ENCODE peak calls at places on chromosomes 6 and 20, in four cellular contexts. V is HL-60, Z is K562, F is GM12878. G is an unnamed sample.

GRCh38 chr6:16511723-16512584 is 249.3 kb downstream of the ATXN1 start:
- DNase-seq in V (no peak), Z (no peak), F (peak; percentile 72), G (no peak)

GRCh38 chr6:27553123-27553904 is 80.4 kb upstream of the ZNF184 start:
- DNase-seq in V (no peak), Z (peak; percentile 94), F (peak; percentile 82), G (peak; percentile 30)

GRCh38 chr6:51542466-51542865 is 544.9 kb downstream of the PKHD1 start:
- DNase-seq in V (no peak), Z (no peak), F (no peak), G (no peak)

GRCh38 chr6:36676142-36677058 is 2.1 kb upstream of the CDKN1A start:
- DNase-seq in V (no peak), Z (no peak), F (no peak), G (no peak)

GRCh38 chr20:50450961-50451752 is 59.0 kb upstream of the PTPN1 start:
- DNase-seq in V (peak; percentile 66), Z (peak; percentile 45), F (peak; percentile 68), G (peak; percentile 41)

GRCh38 chr20:48052492-48052870 is 267.2 kb upstream of the SULF2 start:
- DNase-seq in V (no peak), Z (no peak), F (no peak), G (no peak)

GRCh38 chr6:6859722-6860121 is 248.0 kb upstream of the RREB1 start:
- DNase-seq in V (no peak), Z (no peak), F (no peak), G (no peak)

GRCh38 chr20:37823276-37823980 is 79.5 kb upstream of the VSTM2L start:
- DNase-seq in V (no peak), Z (no peak), F (no peak), G (no peak)

GRCh38 chr20:63166423-63167020 is 49.4 kb downstream of the YTHDF1 start:
- DNase-seq in V (no peak), Z (no peak), F (no peak), G (no peak)

DNA sequence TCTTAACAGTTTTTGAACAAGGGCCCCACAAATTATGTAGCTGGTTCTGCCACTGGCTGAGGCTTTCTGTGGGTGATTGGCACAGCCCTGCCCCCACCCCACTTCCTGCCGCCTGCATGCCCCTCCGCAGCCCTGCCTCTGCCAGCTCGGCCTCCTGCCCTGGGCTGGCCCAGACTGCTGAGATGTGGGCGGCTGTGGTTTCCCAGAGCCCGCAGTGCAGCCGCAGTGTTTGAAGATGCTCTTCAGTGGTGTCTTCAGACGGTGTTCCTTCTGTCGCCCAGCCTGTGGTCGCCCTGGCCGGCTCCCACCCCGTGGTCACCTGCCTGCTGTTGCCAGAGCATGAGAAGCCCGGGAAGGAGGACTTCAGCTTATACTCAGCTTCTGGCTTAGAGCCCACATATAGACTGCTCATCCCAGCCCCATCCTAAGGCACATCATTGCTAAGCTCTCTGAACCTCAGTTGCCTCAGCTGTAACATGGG is 154.3 kb downstream of the VEGFA start:
- DNase-seq in V (peak; percentile 64), Z (no peak), F (peak; percentile 21), G (no peak)
- TF ChIP-seq SPI1 in V (peak; percentile 35), Z (no peak), F (no peak), G (no peak)

GRCh38 chr6:111481836-111482235 is 1.2 kb downstream of the REV3L start:
- DNase-seq in V (no peak), Z (no peak), F (no peak), G (no peak)

GRCh38 chr6:111482959-111483735 is at the start of gene REV3L:
- DNase-seq in V (peak; percentile 74), Z (peak; percentile 93), F (peak; percentile 61), G (peak; percentile 53)

GRCh38 chr6:111480988-111481830 is 1.8 kb downstream of the REV3L start:
- DNase-seq in V (no peak), Z (peak; percentile 47), F (no peak), G (no peak)

GRCh38 chr6:111483736-111484654 is 977 bp upstream of the REV3L start:
- DNase-seq in V (peak; percentile 73), Z (peak; percentile 96), F (peak; percentile 69), G (peak; percentile 62)

DNA sequence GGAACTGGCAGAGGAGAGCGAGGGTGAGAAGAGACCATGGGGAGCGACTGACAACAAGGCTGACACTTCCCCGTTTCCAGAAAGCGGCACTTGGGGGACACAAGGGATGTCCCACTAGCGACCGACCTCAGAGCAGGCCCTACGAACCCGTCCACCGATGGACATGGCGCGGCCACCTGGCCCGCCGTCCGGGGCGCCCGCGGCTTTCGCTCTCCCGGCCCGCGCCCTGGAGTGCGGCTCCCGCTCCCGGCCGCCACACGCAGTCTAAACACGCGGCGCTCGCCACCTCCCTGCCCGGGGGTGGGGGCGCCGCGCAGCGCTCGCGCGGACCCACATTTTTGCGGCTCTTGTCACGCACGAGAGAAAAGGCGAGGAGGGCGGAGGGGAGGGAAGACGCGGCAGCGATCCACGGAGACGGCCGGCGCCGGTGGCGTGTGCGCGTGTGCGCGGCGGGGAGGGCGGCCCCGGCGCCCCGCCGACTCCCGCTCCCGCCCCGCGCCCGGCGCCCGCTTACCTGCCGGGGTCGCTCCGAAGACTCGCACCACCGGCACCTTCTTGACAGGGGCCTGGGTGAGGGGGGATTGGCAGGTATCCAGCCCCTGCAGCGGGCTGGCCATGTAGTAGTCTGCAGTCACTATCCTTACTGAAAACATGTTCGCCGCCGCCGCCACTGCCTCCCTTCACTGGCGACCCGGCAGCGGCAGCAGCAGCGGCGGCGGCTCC is 621 bp downstream of the REV3L start:
- DNase-seq in V (no peak), Z (peak; percentile 66), F (no peak), G (no peak)
- TF ChIP-seq SPI1 in V (peak; percentile 43), Z (no peak), F (no peak), G (peak; percentile 12)

DNA sequence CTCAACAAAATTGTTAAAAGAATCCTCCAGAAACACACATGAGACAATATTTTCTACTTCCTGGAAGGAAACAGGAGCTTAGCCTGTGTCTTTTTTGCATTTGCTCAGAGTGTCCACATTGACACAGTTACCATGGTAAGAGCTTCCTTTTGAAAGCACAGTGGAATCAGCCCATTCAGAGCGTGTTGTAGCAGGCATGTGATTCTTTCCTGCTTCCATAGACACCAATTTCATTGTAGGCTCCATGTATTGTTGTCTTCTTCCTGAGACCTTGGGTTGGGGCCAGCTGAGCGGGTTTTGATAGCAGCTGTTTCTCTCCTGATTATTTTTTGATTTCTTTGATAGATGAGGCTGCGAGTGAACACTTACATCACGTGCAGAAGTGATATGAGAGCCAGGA is 44.9 kb upstream of the PXDC1 start:
- DNase-seq in V (no peak), Z (no peak), F (no peak), G (no peak)
- TF ChIP-seq SPI1 in V (no peak), Z (no peak), F (no peak), G (no peak)

DNA sequence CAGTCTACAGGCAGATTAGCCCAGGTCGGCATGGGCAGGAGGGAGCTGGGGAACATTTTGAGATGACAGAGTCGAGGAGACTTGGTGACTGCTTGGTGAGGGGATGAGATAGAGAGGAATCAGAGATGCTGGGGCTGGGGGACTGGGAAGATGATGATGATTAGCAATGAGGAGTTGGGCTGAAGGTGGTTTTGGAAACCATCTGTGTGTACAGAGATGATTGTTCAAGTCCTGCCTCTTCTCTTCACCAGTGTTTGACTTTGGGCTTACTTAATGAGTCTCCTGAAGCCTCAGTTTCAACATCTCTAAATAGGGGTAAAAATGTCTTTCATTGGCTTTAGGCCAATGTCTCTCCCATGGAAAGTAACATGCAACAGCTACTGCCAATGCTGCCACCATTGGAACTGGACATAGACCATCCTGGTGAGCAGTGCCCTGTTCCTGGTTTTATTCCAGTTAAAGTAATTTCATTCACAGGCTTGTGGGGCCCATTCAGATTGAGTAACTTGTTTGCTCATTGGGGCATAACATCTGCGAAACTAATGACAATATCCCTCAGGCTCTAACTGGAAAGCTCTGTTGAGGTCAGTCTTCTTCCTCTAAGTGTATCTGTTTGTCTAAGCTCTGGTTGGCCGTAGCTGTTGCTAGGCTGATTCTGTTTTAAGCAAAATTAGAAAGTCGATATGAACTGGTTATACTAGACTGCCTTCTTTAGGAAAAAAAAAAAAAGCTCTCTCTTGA is 99.1 kb downstream of the ARMC2 start:
- DNase-seq in V (no peak), Z (no peak), F (no peak), G (no peak)
- TF ChIP-seq SPI1 in V (no peak), Z (no peak), F (no peak), G (no peak)

GRCh38 chr6:15365273-15365687 is 119.4 kb downstream of the JARID2 start:
- DNase-seq in V (peak; percentile 87), Z (peak; percentile 69), F (no peak), G (no peak)

GRCh38 chr6:15364401-15365037 is 118.7 kb downstream of the JARID2 start:
- DNase-seq in V (no peak), Z (no peak), F (no peak), G (no peak)

GRCh38 chr6:15363164-15363522 is 117.3 kb downstream of the JARID2 start:
- DNase-seq in V (no peak), Z (no peak), F (no peak), G (no peak)

GRCh38 chr6:15362274-15363160 is 116.6 kb downstream of the JARID2 start:
- DNase-seq in V (no peak), Z (no peak), F (no peak), G (no peak)

GRCh38 chr6:15363523-15364400 is 117.9 kb downstream of the JARID2 start:
- DNase-seq in V (no peak), Z (no peak), F (peak; percentile 73), G (no peak)
- TF ChIP-seq SPI1 in V (no peak), Z (no peak), F (peak; percentile 9), G (no peak)

GRCh38 chr20:41329435-41330342 is 10.9 kb upstream of the LPIN3 start:
- DNase-seq in V (no peak), Z (peak; percentile 30), F (no peak), G (no peak)
- TF ChIP-seq SPI1 in V (no peak), Z (no peak), F (no peak), G (no peak)

DNA sequence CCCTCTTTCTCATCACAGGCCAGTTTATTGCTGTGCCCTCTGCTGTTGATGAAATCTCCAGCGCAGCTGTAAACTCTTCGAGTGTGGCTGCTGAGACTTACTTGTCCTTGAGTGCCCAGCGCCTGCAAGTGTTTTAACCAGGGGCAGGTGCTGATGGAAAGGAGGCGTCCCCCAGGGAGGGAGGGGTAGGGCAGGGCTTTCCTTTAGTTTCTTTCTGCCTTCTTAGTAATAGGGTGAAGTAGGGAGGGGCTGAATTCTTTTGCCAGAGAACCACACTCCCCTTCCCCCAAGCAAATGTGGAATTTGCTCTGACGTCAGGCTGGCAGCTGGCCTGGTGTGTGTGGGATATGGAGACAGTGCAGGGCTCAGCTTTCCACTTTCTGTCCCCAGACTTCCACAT is 61.2 kb downstream of the IGF2R start:
- DNase-seq in V (no peak), Z (no peak), F (no peak), G (no peak)
- TF ChIP-seq SPI1 in V (no peak), Z (no peak), F (no peak), G (no peak)

GRCh38 chr6:108622601-108623335 is 62.1 kb downstream of the FOXO3 start:
- DNase-seq in V (peak; percentile 68), Z (peak; percentile 23), F (no peak), G (no peak)

GRCh38 chr6:108630050-108630714 is 69.5 kb downstream of the FOXO3 start:
- DNase-seq in V (no peak), Z (peak; percentile 50), F (no peak), G (no peak)

GRCh38 chr6:108623995-108624394 is 63.3 kb downstream of the FOXO3 start:
- DNase-seq in V (no peak), Z (no peak), F (no peak), G (no peak)

GRCh38 chr6:108627692-108628565 is 67.2 kb downstream of the FOXO3 start:
- DNase-seq in V (no peak), Z (no peak), F (no peak), G (no peak)

DNA sequence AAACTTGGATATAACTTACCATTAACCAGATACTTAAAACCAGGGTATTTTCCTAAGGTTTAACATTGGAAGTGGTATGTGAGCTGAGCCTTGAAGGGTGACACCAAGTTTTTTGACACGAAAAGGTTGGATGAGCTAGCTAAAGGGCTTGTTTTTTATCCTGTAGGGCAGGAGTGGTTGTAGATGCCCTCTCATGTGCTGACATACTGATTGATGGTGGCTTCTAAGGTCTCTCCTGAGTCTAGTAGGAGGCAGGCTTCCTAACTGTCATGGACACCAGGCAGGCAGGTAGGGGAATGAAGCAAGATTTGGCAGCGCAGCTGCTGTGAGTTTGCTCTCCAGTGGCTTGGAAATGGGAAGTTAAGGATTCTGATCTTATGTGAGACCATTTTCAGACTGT is 66.1 kb downstream of the FOXO3 start:
- DNase-seq in V (no peak), Z (no peak), F (no peak), G (no peak)
- TF ChIP-seq SPI1 in V (no peak), Z (no peak), F (no peak), G (no peak)

G was measured in GM12891.